ENCODE peak calls at places on chromosomes 4 and X, in four cellular contexts. R, Y, M and W are unnamed samples.

GRCh38 chr4:7867701-7868429 is 71.8 kb downstream of the AFAP1 start:
- DNase-seq in R (no peak), Y (no peak), M (no peak), W (no peak)

GRCh38 chrX:24148535-24149345 is 789 bp upstream of the ZFX start:
- DNase-seq in R (peak; percentile 60), Y (peak; percentile 49), M (no peak), W (no peak)

GRCh38 chr4:84158670-84159069 is 340.4 kb downstream of the NKX6-1 start:
- DNase-seq in R (no peak), Y (no peak), M (no peak), W (no peak)

GRCh38 chr4:159977907-159978617 is 875.2 kb downstream of the RAPGEF2 start:
- DNase-seq in R (no peak), Y (no peak), M (no peak), W (no peak)

GRCh38 chr4:15681372-15682339 is at the start of gene FAM200B:
- DNase-seq in R (peak; percentile 99), Y (peak; percentile 98), M (peak; percentile 100), W (peak; percentile 99)

GRCh38 chrX:119726900-119727555 is 31.4 kb upstream of the SOWAHD start:
- DNase-seq in R (no peak), Y (no peak), M (no peak), W (no peak)

GRCh38 chr4:104263100-104263499 is 231.6 kb downstream of the CXXC4 start:
- DNase-seq in R (no peak), Y (no peak), M (no peak), W (no peak)

GRCh38 chr4:62928483-62928882 is 1480.8 kb downstream of the TECRL start:
- DNase-seq in R (no peak), Y (no peak), M (no peak), W (no peak)

GRCh38 chrX:45710081-45710801 is 509.6 kb upstream of the DIPK2B start:
- DNase-seq in R (no peak), Y (no peak), M (no peak), W (no peak)

GRCh38 chr4:147311956-147312355 is 168.9 kb upstream of the EDNRA start:
- DNase-seq in R (no peak), Y (no peak), M (no peak), W (no peak)

GRCh38 chr4:905485-906214 is 26.5 kb downstream of the GAK start:
- DNase-seq in R (no peak), Y (no peak), M (no peak), W (no peak)

GRCh38 chrX:68675466-68675865 is 28.0 kb downstream of the STARD8 start:
- DNase-seq in R (no peak), Y (no peak), M (no peak), W (no peak)

GRCh38 chr4:61294001-61294400 is 93.9 kb downstream of the ADGRL3 start:
- DNase-seq in R (no peak), Y (no peak), M (no peak), W (no peak)

GRCh38 chr4:20623936-20624335 is 76.3 kb upstream of the PACRGL start:
- DNase-seq in R (no peak), Y (no peak), M (no peak), W (no peak)

GRCh38 chr4:179110356-179110755 is 1668.1 kb upstream of the AGA start:
- DNase-seq in R (no peak), Y (no peak), M (no peak), W (no peak)

GRCh38 chr4:38529189-38530115 is 134.5 kb upstream of the KLF3 start:
- DNase-seq in R (peak; percentile 64), Y (peak; percentile 66), M (no peak), W (peak; percentile 11)

GRCh38 chr4:73501664-73502265 is 20.2 kb downstream of the AFM start:
- DNase-seq in R (no peak), Y (no peak), M (no peak), W (no peak)

GRCh38 chr4:48698029-48698901 is 81.8 kb downstream of the FRYL start:
- DNase-seq in R (no peak), Y (no peak), M (no peak), W (peak; percentile 82)

GRCh38 chr4:16900325-16900724 is 1.9 kb upstream of the LDB2 start:
- DNase-seq in R (no peak), Y (no peak), M (no peak), W (no peak)

GRCh38 chr4:16894406-16894805 is 4.0 kb downstream of the LDB2 start:
- DNase-seq in R (no peak), Y (no peak), M (no peak), W (no peak)

GRCh38 chr4:16897991-16898827 is at the start of gene LDB2:
- DNase-seq in R (peak; percentile 80), Y (peak; percentile 48), M (peak; percentile 82), W (peak; percentile 90)

GRCh38 chr4:16896871-16897270 is 1.6 kb downstream of the LDB2 start:
- DNase-seq in R (no peak), Y (no peak), M (no peak), W (no peak)

DNA sequence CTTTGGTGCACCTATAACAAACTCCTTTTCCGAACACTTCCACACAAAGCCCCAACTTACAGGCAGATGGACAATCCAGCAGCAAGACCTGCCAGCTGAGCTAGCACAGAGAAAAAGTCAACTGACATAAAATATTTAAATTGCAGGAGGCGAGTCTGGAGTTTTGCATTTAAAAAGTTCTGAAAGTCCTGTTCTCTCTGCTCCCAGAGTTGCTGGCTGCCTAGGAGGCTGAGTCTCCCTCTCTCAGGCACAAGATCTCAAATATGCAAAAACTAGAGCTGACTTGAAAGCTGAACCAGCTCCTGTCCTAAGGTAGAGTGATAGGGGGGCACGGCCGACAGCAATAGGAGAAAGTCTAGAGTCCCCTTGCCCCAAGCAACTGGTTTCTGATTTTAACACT is 1.1 kb downstream of the LDB2 start:
- DNase-seq in R (no peak), Y (no peak), M (no peak), W (no peak)
- H3K27me3 ChIP-seq in R (no peaks in the 10 kb centered on the region), Y (no peaks in the 10 kb centered on the region), M (no peaks in the 10 kb centered on the region), W (no peaks in the 10 kb centered on the region)

GRCh38 chr4:45957353-45957752 is 166.5 kb downstream of the GABRG1 start:
- DNase-seq in R (no peak), Y (no peak), M (no peak), W (no peak)
- H3K4me1 ChIP-seq in R (no peaks in the 10 kb centered on the region), Y (no peaks in the 10 kb centered on the region), M (no peaks in the 10 kb centered on the region), W (no peaks in the 10 kb centered on the region)

GRCh38 chrX:152573866-152574265 is 63.8 kb upstream of the GABRQ start:
- DNase-seq in R (no peak), Y (no peak), M (no peak), W (no peak)

DNA sequence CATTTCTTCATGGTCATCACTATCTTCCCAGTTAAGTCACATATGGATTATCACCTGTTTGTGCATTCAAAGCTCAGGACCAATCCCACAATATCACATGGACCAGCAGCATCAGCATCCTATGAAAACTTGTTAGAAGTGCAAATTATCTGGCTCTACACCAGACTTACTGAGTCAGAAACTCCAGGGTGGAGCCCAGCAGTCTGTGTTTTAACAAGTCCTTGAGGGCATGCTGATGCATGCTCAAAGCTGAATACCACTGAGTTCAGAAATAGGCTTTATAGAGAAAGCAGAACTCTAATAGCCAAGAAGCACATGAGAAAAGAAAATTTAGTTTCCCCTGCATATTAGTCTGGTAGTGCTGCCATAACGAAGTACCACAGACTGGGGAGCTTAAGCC is 62.4 kb upstream of the GABRQ start:
- DNase-seq in R (no peak), Y (no peak), M (no peak), W (no peak)
- H3K27me3 ChIP-seq in R (no peaks in the 10 kb centered on the region), Y (no peaks in the 10 kb centered on the region), M (no peaks in the 10 kb centered on the region), W (no peaks in the 10 kb centered on the region)

GRCh38 chr4:11954093-11954492 is 525.4 kb upstream of the HS3ST1 start:
- DNase-seq in R (no peak), Y (no peak), M (no peak), W (no peak)
- H3K4me1 ChIP-seq in R (no peaks in the 10 kb centered on the region), Y (no peaks in the 10 kb centered on the region), M (no peaks in the 10 kb centered on the region), W (peaks cover 2% of the 10 kb centered on the region)